ENCODE peak calls at places on chromosomes 12 and 14, in eight cellular contexts. One of them, this sample, is unnamed.

GRCh38 chr12:22974865-22975264 is 349.9 kb downstream of the ETNK1 start:
- DNase-seq in Daoy: peak
- DNase-seq in activated T-helper 1 cell treated with anti-CD3 and anti-CD28 coated beads, Interleukin-12 subunit alpha, Interleukin-12 subunit beta, Interleukin-2, Interleukin-4 antibody, amounts not matched to agents 30 ng/mL and 10 ng/mL and 1 ng/mL, durations not matched to agents 14 hours and 24 hours and 36 hours: no peak
- DNase-seq in activated CD4-positive, alpha-beta T cell treated with anti-CD3 and anti-CD28 coated beads for 48 hours: no peak
- DNase-seq in HT1080: peak
- DNase-seq in amniotic stem cell: peak
- DNase-seq in NCI-H748 treated with DMSO at 0.1 percent for 48 hours: no peak
- DNase-seq in EL: peak
- DNase-seq in this sample: no peak

GRCh38 chr12:46221255-46222128 is 47.4 kb downstream of the SLC38A1 start:
- DNase-seq in Daoy: peak
- DNase-seq in activated T-helper 1 cell treated with anti-CD3 and anti-CD28 coated beads, Interleukin-12 subunit alpha, Interleukin-12 subunit beta, Interleukin-2, Interleukin-4 antibody, amounts not matched to agents 30 ng/mL and 10 ng/mL and 1 ng/mL, durations not matched to agents 14 hours and 24 hours and 36 hours: no peak
- DNase-seq in activated CD4-positive, alpha-beta T cell treated with anti-CD3 and anti-CD28 coated beads for 48 hours: no peak
- DNase-seq in HT1080: no peak
- DNase-seq in amniotic stem cell: no peak
- DNase-seq in NCI-H748 treated with DMSO at 0.1 percent for 48 hours: no peak
- DNase-seq in EL: peak
- DNase-seq in this sample: no peak

GRCh38 chr14:69886843-69887242 is 7.6 kb downstream of the SMOC1 start:
- DNase-seq in Daoy: peak
- DNase-seq in activated T-helper 1 cell treated with anti-CD3 and anti-CD28 coated beads, Interleukin-12 subunit alpha, Interleukin-12 subunit beta, Interleukin-2, Interleukin-4 antibody, amounts not matched to agents 30 ng/mL and 10 ng/mL and 1 ng/mL, durations not matched to agents 14 hours and 24 hours and 36 hours: no peak
- DNase-seq in activated CD4-positive, alpha-beta T cell treated with anti-CD3 and anti-CD28 coated beads for 48 hours: no peak
- DNase-seq in HT1080: peak
- DNase-seq in amniotic stem cell: no peak
- DNase-seq in NCI-H748 treated with DMSO at 0.1 percent for 48 hours: no peak
- DNase-seq in EL: no peak
- DNase-seq in this sample: no peak

GRCh38 chr14:74038015-74038859 is 19.1 kb downstream of the BBOF1 start:
- DNase-seq in Daoy: peak
- DNase-seq in activated T-helper 1 cell treated with anti-CD3 and anti-CD28 coated beads, Interleukin-12 subunit alpha, Interleukin-12 subunit beta, Interleukin-2, Interleukin-4 antibody, amounts not matched to agents 30 ng/mL and 10 ng/mL and 1 ng/mL, durations not matched to agents 14 hours and 24 hours and 36 hours: no peak
- DNase-seq in activated CD4-positive, alpha-beta T cell treated with anti-CD3 and anti-CD28 coated beads for 48 hours: no peak
- DNase-seq in HT1080: peak
- DNase-seq in amniotic stem cell: no peak
- DNase-seq in NCI-H748 treated with DMSO at 0.1 percent for 48 hours: peak
- DNase-seq in EL: peak
- DNase-seq in this sample: no peak

GRCh38 chr14:36271222-36271621 is 49.2 kb downstream of the MBIP start:
- DNase-seq in Daoy: no peak
- DNase-seq in activated T-helper 1 cell treated with anti-CD3 and anti-CD28 coated beads, Interleukin-12 subunit alpha, Interleukin-12 subunit beta, Interleukin-2, Interleukin-4 antibody, amounts not matched to agents 30 ng/mL and 10 ng/mL and 1 ng/mL, durations not matched to agents 14 hours and 24 hours and 36 hours: no peak
- DNase-seq in activated CD4-positive, alpha-beta T cell treated with anti-CD3 and anti-CD28 coated beads for 48 hours: no peak
- DNase-seq in HT1080: no peak
- DNase-seq in amniotic stem cell: no peak
- DNase-seq in NCI-H748 treated with DMSO at 0.1 percent for 48 hours: no peak
- DNase-seq in EL: no peak
- DNase-seq in this sample: no peak

GRCh38 chr14:32826404-32827082 is 112.1 kb upstream of the NPAS3 start:
- DNase-seq in Daoy: no peak
- DNase-seq in activated T-helper 1 cell treated with anti-CD3 and anti-CD28 coated beads, Interleukin-12 subunit alpha, Interleukin-12 subunit beta, Interleukin-2, Interleukin-4 antibody, amounts not matched to agents 30 ng/mL and 10 ng/mL and 1 ng/mL, durations not matched to agents 14 hours and 24 hours and 36 hours: no peak
- DNase-seq in activated CD4-positive, alpha-beta T cell treated with anti-CD3 and anti-CD28 coated beads for 48 hours: no peak
- DNase-seq in HT1080: no peak
- DNase-seq in amniotic stem cell: no peak
- DNase-seq in NCI-H748 treated with DMSO at 0.1 percent for 48 hours: no peak
- DNase-seq in EL: no peak
- DNase-seq in this sample: no peak

GRCh38 chr12:104671407-104672095 is 214.8 kb downstream of the CHST11 start:
- DNase-seq in Daoy: peak
- DNase-seq in activated T-helper 1 cell treated with anti-CD3 and anti-CD28 coated beads, Interleukin-12 subunit alpha, Interleukin-12 subunit beta, Interleukin-2, Interleukin-4 antibody, amounts not matched to agents 30 ng/mL and 10 ng/mL and 1 ng/mL, durations not matched to agents 14 hours and 24 hours and 36 hours: peak
- DNase-seq in activated CD4-positive, alpha-beta T cell treated with anti-CD3 and anti-CD28 coated beads for 48 hours: peak
- DNase-seq in HT1080: peak
- DNase-seq in amniotic stem cell: peak
- DNase-seq in NCI-H748 treated with DMSO at 0.1 percent for 48 hours: no peak
- DNase-seq in EL: peak
- DNase-seq in this sample: peak

GRCh38 chr14:72617391-72618011 is 276.4 kb downstream of the DPF3 start:
- DNase-seq in Daoy: no peak
- DNase-seq in activated T-helper 1 cell treated with anti-CD3 and anti-CD28 coated beads, Interleukin-12 subunit alpha, Interleukin-12 subunit beta, Interleukin-2, Interleukin-4 antibody, amounts not matched to agents 30 ng/mL and 10 ng/mL and 1 ng/mL, durations not matched to agents 14 hours and 24 hours and 36 hours: no peak
- DNase-seq in activated CD4-positive, alpha-beta T cell treated with anti-CD3 and anti-CD28 coated beads for 48 hours: no peak
- DNase-seq in HT1080: no peak
- DNase-seq in amniotic stem cell: peak
- DNase-seq in NCI-H748 treated with DMSO at 0.1 percent for 48 hours: no peak
- DNase-seq in EL: peak
- DNase-seq in this sample: no peak

GRCh38 chr14:93693914-93694313 is 94.4 kb downstream of the PRIMA1 start:
- DNase-seq in Daoy: no peak
- DNase-seq in activated T-helper 1 cell treated with anti-CD3 and anti-CD28 coated beads, Interleukin-12 subunit alpha, Interleukin-12 subunit beta, Interleukin-2, Interleukin-4 antibody, amounts not matched to agents 30 ng/mL and 10 ng/mL and 1 ng/mL, durations not matched to agents 14 hours and 24 hours and 36 hours: no peak
- DNase-seq in activated CD4-positive, alpha-beta T cell treated with anti-CD3 and anti-CD28 coated beads for 48 hours: no peak
- DNase-seq in HT1080: no peak
- DNase-seq in amniotic stem cell: no peak
- DNase-seq in NCI-H748 treated with DMSO at 0.1 percent for 48 hours: no peak
- DNase-seq in EL: no peak
- DNase-seq in this sample: no peak

GRCh38 chr14:58633831-58634230 is 3.9 kb upstream of the DACT1 start:
- DNase-seq in Daoy: peak
- DNase-seq in activated T-helper 1 cell treated with anti-CD3 and anti-CD28 coated beads, Interleukin-12 subunit alpha, Interleukin-12 subunit beta, Interleukin-2, Interleukin-4 antibody, amounts not matched to agents 30 ng/mL and 10 ng/mL and 1 ng/mL, durations not matched to agents 14 hours and 24 hours and 36 hours: no peak
- DNase-seq in activated CD4-positive, alpha-beta T cell treated with anti-CD3 and anti-CD28 coated beads for 48 hours: no peak
- DNase-seq in HT1080: no peak
- DNase-seq in amniotic stem cell: no peak
- DNase-seq in NCI-H748 treated with DMSO at 0.1 percent for 48 hours: no peak
- DNase-seq in EL: peak
- DNase-seq in this sample: no peak

GRCh38 chr14:98070521-98070920 is 1201.5 kb downstream of the BCL11B start:
- DNase-seq in Daoy: peak
- DNase-seq in activated T-helper 1 cell treated with anti-CD3 and anti-CD28 coated beads, Interleukin-12 subunit alpha, Interleukin-12 subunit beta, Interleukin-2, Interleukin-4 antibody, amounts not matched to agents 30 ng/mL and 10 ng/mL and 1 ng/mL, durations not matched to agents 14 hours and 24 hours and 36 hours: no peak
- DNase-seq in activated CD4-positive, alpha-beta T cell treated with anti-CD3 and anti-CD28 coated beads for 48 hours: no peak
- DNase-seq in HT1080: no peak
- DNase-seq in amniotic stem cell: no peak
- DNase-seq in NCI-H748 treated with DMSO at 0.1 percent for 48 hours: no peak
- DNase-seq in EL: no peak
- DNase-seq in this sample: no peak

GRCh38 chr14:25007832-25008231 is 42.1 kb downstream of the STXBP6 start:
- DNase-seq in Daoy: peak
- DNase-seq in activated T-helper 1 cell treated with anti-CD3 and anti-CD28 coated beads, Interleukin-12 subunit alpha, Interleukin-12 subunit beta, Interleukin-2, Interleukin-4 antibody, amounts not matched to agents 30 ng/mL and 10 ng/mL and 1 ng/mL, durations not matched to agents 14 hours and 24 hours and 36 hours: no peak
- DNase-seq in activated CD4-positive, alpha-beta T cell treated with anti-CD3 and anti-CD28 coated beads for 48 hours: no peak
- DNase-seq in HT1080: no peak
- DNase-seq in amniotic stem cell: no peak
- DNase-seq in NCI-H748 treated with DMSO at 0.1 percent for 48 hours: no peak
- DNase-seq in EL: peak
- DNase-seq in this sample: no peak

GRCh38 chr12:33734871-33735270 is 287.4 kb upstream of the ALG10 start:
- DNase-seq in Daoy: no peak
- DNase-seq in activated T-helper 1 cell treated with anti-CD3 and anti-CD28 coated beads, Interleukin-12 subunit alpha, Interleukin-12 subunit beta, Interleukin-2, Interleukin-4 antibody, amounts not matched to agents 30 ng/mL and 10 ng/mL and 1 ng/mL, durations not matched to agents 14 hours and 24 hours and 36 hours: no peak
- DNase-seq in activated CD4-positive, alpha-beta T cell treated with anti-CD3 and anti-CD28 coated beads for 48 hours: no peak
- DNase-seq in HT1080: no peak
- DNase-seq in amniotic stem cell: no peak
- DNase-seq in NCI-H748 treated with DMSO at 0.1 percent for 48 hours: no peak
- DNase-seq in EL: no peak
- DNase-seq in this sample: no peak

GRCh38 chr12:103812789-103813188 is 28.2 kb downstream of the NT5DC3 start:
- DNase-seq in Daoy: no peak
- DNase-seq in activated T-helper 1 cell treated with anti-CD3 and anti-CD28 coated beads, Interleukin-12 subunit alpha, Interleukin-12 subunit beta, Interleukin-2, Interleukin-4 antibody, amounts not matched to agents 30 ng/mL and 10 ng/mL and 1 ng/mL, durations not matched to agents 14 hours and 24 hours and 36 hours: no peak
- DNase-seq in activated CD4-positive, alpha-beta T cell treated with anti-CD3 and anti-CD28 coated beads for 48 hours: no peak
- DNase-seq in HT1080: no peak
- DNase-seq in amniotic stem cell: no peak
- DNase-seq in NCI-H748 treated with DMSO at 0.1 percent for 48 hours: no peak
- DNase-seq in EL: no peak
- DNase-seq in this sample: no peak

GRCh38 chr12:51005671-51006070 is 20.5 kb downstream of the SLC11A2 start:
- DNase-seq in Daoy: no peak
- DNase-seq in activated T-helper 1 cell treated with anti-CD3 and anti-CD28 coated beads, Interleukin-12 subunit alpha, Interleukin-12 subunit beta, Interleukin-2, Interleukin-4 antibody, amounts not matched to agents 30 ng/mL and 10 ng/mL and 1 ng/mL, durations not matched to agents 14 hours and 24 hours and 36 hours: no peak
- DNase-seq in activated CD4-positive, alpha-beta T cell treated with anti-CD3 and anti-CD28 coated beads for 48 hours: no peak
- DNase-seq in HT1080: no peak
- DNase-seq in amniotic stem cell: no peak
- DNase-seq in NCI-H748 treated with DMSO at 0.1 percent for 48 hours: no peak
- DNase-seq in EL: no peak
- DNase-seq in this sample: no peak

GRCh38 chr14:99393059-99393655 is 87.5 kb downstream of the SETD3 start:
- DNase-seq in Daoy: peak
- DNase-seq in activated T-helper 1 cell treated with anti-CD3 and anti-CD28 coated beads, Interleukin-12 subunit alpha, Interleukin-12 subunit beta, Interleukin-2, Interleukin-4 antibody, amounts not matched to agents 30 ng/mL and 10 ng/mL and 1 ng/mL, durations not matched to agents 14 hours and 24 hours and 36 hours: no peak
- DNase-seq in activated CD4-positive, alpha-beta T cell treated with anti-CD3 and anti-CD28 coated beads for 48 hours: peak
- DNase-seq in HT1080: peak
- DNase-seq in amniotic stem cell: no peak
- DNase-seq in NCI-H748 treated with DMSO at 0.1 percent for 48 hours: peak
- DNase-seq in EL: peak
- DNase-seq in this sample: no peak

GRCh38 chr12:126286203-126286602 is 1221.0 kb downstream of the AACS start:
- DNase-seq in Daoy: no peak
- DNase-seq in activated T-helper 1 cell treated with anti-CD3 and anti-CD28 coated beads, Interleukin-12 subunit alpha, Interleukin-12 subunit beta, Interleukin-2, Interleukin-4 antibody, amounts not matched to agents 30 ng/mL and 10 ng/mL and 1 ng/mL, durations not matched to agents 14 hours and 24 hours and 36 hours: no peak
- DNase-seq in activated CD4-positive, alpha-beta T cell treated with anti-CD3 and anti-CD28 coated beads for 48 hours: no peak
- DNase-seq in HT1080: no peak
- DNase-seq in amniotic stem cell: no peak
- DNase-seq in NCI-H748 treated with DMSO at 0.1 percent for 48 hours: peak
- DNase-seq in EL: no peak
- DNase-seq in this sample: no peak

GRCh38 chr12:46770501-46771183 is 55.2 kb downstream of the SLC38A4 start:
- DNase-seq in Daoy: peak
- DNase-seq in activated T-helper 1 cell treated with anti-CD3 and anti-CD28 coated beads, Interleukin-12 subunit alpha, Interleukin-12 subunit beta, Interleukin-2, Interleukin-4 antibody, amounts not matched to agents 30 ng/mL and 10 ng/mL and 1 ng/mL, durations not matched to agents 14 hours and 24 hours and 36 hours: no peak
- DNase-seq in activated CD4-positive, alpha-beta T cell treated with anti-CD3 and anti-CD28 coated beads for 48 hours: no peak
- DNase-seq in HT1080: no peak
- DNase-seq in amniotic stem cell: no peak
- DNase-seq in NCI-H748 treated with DMSO at 0.1 percent for 48 hours: no peak
- DNase-seq in EL: peak
- DNase-seq in this sample: no peak

GRCh38 chr12:7144414-7145120 is 14.4 kb downstream of the CLSTN3 start:
- DNase-seq in Daoy: no peak
- DNase-seq in activated T-helper 1 cell treated with anti-CD3 and anti-CD28 coated beads, Interleukin-12 subunit alpha, Interleukin-12 subunit beta, Interleukin-2, Interleukin-4 antibody, amounts not matched to agents 30 ng/mL and 10 ng/mL and 1 ng/mL, durations not matched to agents 14 hours and 24 hours and 36 hours: no peak
- DNase-seq in activated CD4-positive, alpha-beta T cell treated with anti-CD3 and anti-CD28 coated beads for 48 hours: no peak
- DNase-seq in HT1080: peak
- DNase-seq in amniotic stem cell: no peak
- DNase-seq in NCI-H748 treated with DMSO at 0.1 percent for 48 hours: peak
- DNase-seq in EL: peak
- DNase-seq in this sample: no peak

GRCh38 chr12:1594295-1595025 is at the start of gene FBXL14:
- DNase-seq in Daoy: peak
- DNase-seq in activated T-helper 1 cell treated with anti-CD3 and anti-CD28 coated beads, Interleukin-12 subunit alpha, Interleukin-12 subunit beta, Interleukin-2, Interleukin-4 antibody, amounts not matched to agents 30 ng/mL and 10 ng/mL and 1 ng/mL, durations not matched to agents 14 hours and 24 hours and 36 hours: peak
- DNase-seq in activated CD4-positive, alpha-beta T cell treated with anti-CD3 and anti-CD28 coated beads for 48 hours: peak
- DNase-seq in HT1080: peak
- DNase-seq in amniotic stem cell: peak
- DNase-seq in NCI-H748 treated with DMSO at 0.1 percent for 48 hours: peak
- DNase-seq in EL: peak
- DNase-seq in this sample: peak

GRCh38 chr12:291153-291723 is 28.6 kb upstream of the SLC6A13 start:
- DNase-seq in Daoy: no peak
- DNase-seq in activated T-helper 1 cell treated with anti-CD3 and anti-CD28 coated beads, Interleukin-12 subunit alpha, Interleukin-12 subunit beta, Interleukin-2, Interleukin-4 antibody, amounts not matched to agents 30 ng/mL and 10 ng/mL and 1 ng/mL, durations not matched to agents 14 hours and 24 hours and 36 hours: no peak
- DNase-seq in activated CD4-positive, alpha-beta T cell treated with anti-CD3 and anti-CD28 coated beads for 48 hours: no peak
- DNase-seq in HT1080: no peak
- DNase-seq in amniotic stem cell: no peak
- DNase-seq in NCI-H748 treated with DMSO at 0.1 percent for 48 hours: no peak
- DNase-seq in EL: no peak
- DNase-seq in this sample: no peak

GRCh38 chr12:6538420-6539275 is 4.3 kb downstream of the GAPDH start:
- DNase-seq in Daoy: peak
- DNase-seq in activated T-helper 1 cell treated with anti-CD3 and anti-CD28 coated beads, Interleukin-12 subunit alpha, Interleukin-12 subunit beta, Interleukin-2, Interleukin-4 antibody, amounts not matched to agents 30 ng/mL and 10 ng/mL and 1 ng/mL, durations not matched to agents 14 hours and 24 hours and 36 hours: no peak
- DNase-seq in activated CD4-positive, alpha-beta T cell treated with anti-CD3 and anti-CD28 coated beads for 48 hours: peak
- DNase-seq in HT1080: peak
- DNase-seq in amniotic stem cell: no peak
- DNase-seq in NCI-H748 treated with DMSO at 0.1 percent for 48 hours: no peak
- DNase-seq in EL: peak
- DNase-seq in this sample: no peak

GRCh38 chr12:132513070-132513398 is 23.1 kb downstream of the FBRSL1 start:
- DNase-seq in Daoy: no peak
- DNase-seq in activated T-helper 1 cell treated with anti-CD3 and anti-CD28 coated beads, Interleukin-12 subunit alpha, Interleukin-12 subunit beta, Interleukin-2, Interleukin-4 antibody, amounts not matched to agents 30 ng/mL and 10 ng/mL and 1 ng/mL, durations not matched to agents 14 hours and 24 hours and 36 hours: no peak
- DNase-seq in activated CD4-positive, alpha-beta T cell treated with anti-CD3 and anti-CD28 coated beads for 48 hours: no peak
- DNase-seq in HT1080: no peak
- DNase-seq in amniotic stem cell: no peak
- DNase-seq in NCI-H748 treated with DMSO at 0.1 percent for 48 hours: no peak
- DNase-seq in EL: peak
- DNase-seq in this sample: no peak

GRCh38 chr12:109630815-109631214 is 57.2 kb downstream of the MVK start:
- DNase-seq in Daoy: no peak
- DNase-seq in activated T-helper 1 cell treated with anti-CD3 and anti-CD28 coated beads, Interleukin-12 subunit alpha, Interleukin-12 subunit beta, Interleukin-2, Interleukin-4 antibody, amounts not matched to agents 30 ng/mL and 10 ng/mL and 1 ng/mL, durations not matched to agents 14 hours and 24 hours and 36 hours: no peak
- DNase-seq in activated CD4-positive, alpha-beta T cell treated with anti-CD3 and anti-CD28 coated beads for 48 hours: no peak
- DNase-seq in HT1080: no peak
- DNase-seq in amniotic stem cell: no peak
- DNase-seq in NCI-H748 treated with DMSO at 0.1 percent for 48 hours: no peak
- DNase-seq in EL: no peak
- DNase-seq in this sample: no peak

GRCh38 chr12:117538926-117539325 is 177.5 kb upstream of the NOS1 start:
- DNase-seq in Daoy: no peak
- DNase-seq in activated T-helper 1 cell treated with anti-CD3 and anti-CD28 coated beads, Interleukin-12 subunit alpha, Interleukin-12 subunit beta, Interleukin-2, Interleukin-4 antibody, amounts not matched to agents 30 ng/mL and 10 ng/mL and 1 ng/mL, durations not matched to agents 14 hours and 24 hours and 36 hours: no peak
- DNase-seq in activated CD4-positive, alpha-beta T cell treated with anti-CD3 and anti-CD28 coated beads for 48 hours: no peak
- DNase-seq in HT1080: no peak
- DNase-seq in amniotic stem cell: no peak
- DNase-seq in NCI-H748 treated with DMSO at 0.1 percent for 48 hours: no peak
- DNase-seq in EL: no peak
- DNase-seq in this sample: no peak

GRCh38 chr14:105860615-105861580 is 334.5 kb downstream of the TMEM121 start:
- DNase-seq in Daoy: no peak
- DNase-seq in activated T-helper 1 cell treated with anti-CD3 and anti-CD28 coated beads, Interleukin-12 subunit alpha, Interleukin-12 subunit beta, Interleukin-2, Interleukin-4 antibody, amounts not matched to agents 30 ng/mL and 10 ng/mL and 1 ng/mL, durations not matched to agents 14 hours and 24 hours and 36 hours: no peak
- DNase-seq in activated CD4-positive, alpha-beta T cell treated with anti-CD3 and anti-CD28 coated beads for 48 hours: no peak
- DNase-seq in HT1080: no peak
- DNase-seq in amniotic stem cell: no peak
- DNase-seq in NCI-H748 treated with DMSO at 0.1 percent for 48 hours: no peak
- DNase-seq in EL: no peak
- DNase-seq in this sample: no peak

GRCh38 chr14:84894254-84894653 is 635.7 kb upstream of the FLRT2 start:
- DNase-seq in Daoy: no peak
- DNase-seq in activated T-helper 1 cell treated with anti-CD3 and anti-CD28 coated beads, Interleukin-12 subunit alpha, Interleukin-12 subunit beta, Interleukin-2, Interleukin-4 antibody, amounts not matched to agents 30 ng/mL and 10 ng/mL and 1 ng/mL, durations not matched to agents 14 hours and 24 hours and 36 hours: no peak
- DNase-seq in activated CD4-positive, alpha-beta T cell treated with anti-CD3 and anti-CD28 coated beads for 48 hours: no peak
- DNase-seq in HT1080: no peak
- DNase-seq in amniotic stem cell: no peak
- DNase-seq in NCI-H748 treated with DMSO at 0.1 percent for 48 hours: peak
- DNase-seq in EL: no peak
- DNase-seq in this sample: no peak

GRCh38 chr12:31897791-31898503 is 61.3 kb upstream of the RESF1 start:
- DNase-seq in Daoy: peak
- DNase-seq in activated T-helper 1 cell treated with anti-CD3 and anti-CD28 coated beads, Interleukin-12 subunit alpha, Interleukin-12 subunit beta, Interleukin-2, Interleukin-4 antibody, amounts not matched to agents 30 ng/mL and 10 ng/mL and 1 ng/mL, durations not matched to agents 14 hours and 24 hours and 36 hours: no peak
- DNase-seq in activated CD4-positive, alpha-beta T cell treated with anti-CD3 and anti-CD28 coated beads for 48 hours: peak
- DNase-seq in HT1080: peak
- DNase-seq in amniotic stem cell: no peak
- DNase-seq in NCI-H748 treated with DMSO at 0.1 percent for 48 hours: peak
- DNase-seq in EL: peak
- DNase-seq in this sample: no peak

GRCh38 chr12:56102683-56103065 is 1.7 kb upstream of the PA2G4 start:
- DNase-seq in Daoy: no peak
- DNase-seq in activated T-helper 1 cell treated with anti-CD3 and anti-CD28 coated beads, Interleukin-12 subunit alpha, Interleukin-12 subunit beta, Interleukin-2, Interleukin-4 antibody, amounts not matched to agents 30 ng/mL and 10 ng/mL and 1 ng/mL, durations not matched to agents 14 hours and 24 hours and 36 hours: no peak
- DNase-seq in activated CD4-positive, alpha-beta T cell treated with anti-CD3 and anti-CD28 coated beads for 48 hours: no peak
- DNase-seq in HT1080: no peak
- DNase-seq in amniotic stem cell: no peak
- DNase-seq in NCI-H748 treated with DMSO at 0.1 percent for 48 hours: no peak
- DNase-seq in EL: no peak
- DNase-seq in this sample: no peak

GRCh38 chr14:91395998-91396660 is 21.5 kb downstream of the CCDC88C start:
- DNase-seq in Daoy: no peak
- DNase-seq in activated T-helper 1 cell treated with anti-CD3 and anti-CD28 coated beads, Interleukin-12 subunit alpha, Interleukin-12 subunit beta, Interleukin-2, Interleukin-4 antibody, amounts not matched to agents 30 ng/mL and 10 ng/mL and 1 ng/mL, durations not matched to agents 14 hours and 24 hours and 36 hours: no peak
- DNase-seq in activated CD4-positive, alpha-beta T cell treated with anti-CD3 and anti-CD28 coated beads for 48 hours: no peak
- DNase-seq in HT1080: no peak
- DNase-seq in amniotic stem cell: no peak
- DNase-seq in NCI-H748 treated with DMSO at 0.1 percent for 48 hours: no peak
- DNase-seq in EL: no peak
- DNase-seq in this sample: no peak

GRCh38 chr12:50353869-50354593 is 42.4 kb downstream of the FAM186A start:
- DNase-seq in Daoy: no peak
- DNase-seq in activated T-helper 1 cell treated with anti-CD3 and anti-CD28 coated beads, Interleukin-12 subunit alpha, Interleukin-12 subunit beta, Interleukin-2, Interleukin-4 antibody, amounts not matched to agents 30 ng/mL and 10 ng/mL and 1 ng/mL, durations not matched to agents 14 hours and 24 hours and 36 hours: no peak
- DNase-seq in activated CD4-positive, alpha-beta T cell treated with anti-CD3 and anti-CD28 coated beads for 48 hours: no peak
- DNase-seq in HT1080: no peak
- DNase-seq in amniotic stem cell: no peak
- DNase-seq in NCI-H748 treated with DMSO at 0.1 percent for 48 hours: no peak
- DNase-seq in EL: no peak
- DNase-seq in this sample: no peak

GRCh38 chr12:29673346-29673745 is 110.4 kb downstream of the TMTC1 start:
- DNase-seq in Daoy: no peak
- DNase-seq in activated T-helper 1 cell treated with anti-CD3 and anti-CD28 coated beads, Interleukin-12 subunit alpha, Interleukin-12 subunit beta, Interleukin-2, Interleukin-4 antibody, amounts not matched to agents 30 ng/mL and 10 ng/mL and 1 ng/mL, durations not matched to agents 14 hours and 24 hours and 36 hours: no peak
- DNase-seq in activated CD4-positive, alpha-beta T cell treated with anti-CD3 and anti-CD28 coated beads for 48 hours: no peak
- DNase-seq in HT1080: no peak
- DNase-seq in amniotic stem cell: no peak
- DNase-seq in NCI-H748 treated with DMSO at 0.1 percent for 48 hours: no peak
- DNase-seq in EL: no peak
- DNase-seq in this sample: no peak

GRCh38 chr12:24069532-24070395 is 120.3 kb upstream of the SOX5 start:
- DNase-seq in Daoy: peak
- DNase-seq in activated T-helper 1 cell treated with anti-CD3 and anti-CD28 coated beads, Interleukin-12 subunit alpha, Interleukin-12 subunit beta, Interleukin-2, Interleukin-4 antibody, amounts not matched to agents 30 ng/mL and 10 ng/mL and 1 ng/mL, durations not matched to agents 14 hours and 24 hours and 36 hours: no peak
- DNase-seq in activated CD4-positive, alpha-beta T cell treated with anti-CD3 and anti-CD28 coated beads for 48 hours: no peak
- DNase-seq in HT1080: no peak
- DNase-seq in amniotic stem cell: no peak
- DNase-seq in NCI-H748 treated with DMSO at 0.1 percent for 48 hours: peak
- DNase-seq in EL: no peak
- DNase-seq in this sample: no peak

GRCh38 chr14:101616202-101616601 is 54.9 kb downstream of the DIO3 start:
- DNase-seq in Daoy: no peak
- DNase-seq in activated T-helper 1 cell treated with anti-CD3 and anti-CD28 coated beads, Interleukin-12 subunit alpha, Interleukin-12 subunit beta, Interleukin-2, Interleukin-4 antibody, amounts not matched to agents 30 ng/mL and 10 ng/mL and 1 ng/mL, durations not matched to agents 14 hours and 24 hours and 36 hours: no peak
- DNase-seq in activated CD4-positive, alpha-beta T cell treated with anti-CD3 and anti-CD28 coated beads for 48 hours: no peak
- DNase-seq in HT1080: no peak
- DNase-seq in amniotic stem cell: no peak
- DNase-seq in NCI-H748 treated with DMSO at 0.1 percent for 48 hours: no peak
- DNase-seq in EL: no peak
- DNase-seq in this sample: no peak

This sample was measured in activated naive CD8-positive, alpha-beta T cell treated with anti-CD3 and anti-CD28 coated beads, Interleukin-2, amount 50 U/mL, for 16 hours.